ENCODE peak calls at places on chromosomes 1 and 21, in four cellular contexts. U, G, P and I are unnamed samples.
A peak's percentile ranks its signal among the peaks of the same experiment; 100 is the strongest.

GRCh38 chr21:45535341-45536081 is 6.7 kb downstream of the SLC19A1 start:
- DNase-seq in U (no peak), P (peak; percentile 33), G (peak; percentile 9), I (peak; percentile 35)

GRCh38 chr1:154151311-154151710 is 3.6 kb downstream of the NUP210L start:
- DNase-seq in G (no peak), U (no peak), P (no peak), I (no peak)

GRCh38 chr1:64913361-64914015 is 52.9 kb downstream of the JAK1 start:
- DNase-seq in U (no peak), G (no peak), P (no peak), I (no peak)

GRCh38 chr1:21814981-21815583 is 3.0 kb downstream of the LDLRAD2 start:
- DNase-seq in G (no peak), U (no peak), P (no peak), I (no peak)

GRCh38 chr1:20702416-20702815 is 15.4 kb downstream of the KIF17 start:
- DNase-seq in U (no peak), G (no peak), P (no peak), I (no peak)

GRCh38 chr1:47175227-47175934 is 14.5 kb downstream of the PDZK1IP1 start:
- DNase-seq in G (no peak), U (no peak), P (no peak), I (no peak)

GRCh38 chr1:241323510-241323909 is 33.5 kb downstream of the RGS7 start:
- DNase-seq in G (no peak), U (no peak), P (no peak), I (peak; percentile 48)

GRCh38 chr1:206754011-206754410 is 16.6 kb upstream of the IL19 start:
- DNase-seq in G (no peak), P (no peak), U (no peak), I (no peak)

GRCh38 chr1:226044514-226045132 is 17.9 kb upstream of the H3-3A start:
- DNase-seq in P (peak; percentile 79), G (no peak), U (no peak), I (no peak)

GRCh38 chr1:45908613-45909140 is 105.3 kb downstream of the MAST2 start:
- DNase-seq in P (no peak), G (no peak), U (no peak), I (no peak)

GRCh38 chr1:42214447-42214871 is 49.9 kb upstream of the GUCA2A start:
- DNase-seq in G (no peak), P (no peak), U (no peak), I (peak; percentile 20)

GRCh38 chr1:174160603-174161002 is 1.3 kb downstream of the RABGAP1L start:
- DNase-seq in G (no peak), U (no peak), P (no peak), I (no peak)

GRCh38 chr1:84724128-84724860 is 34.0 kb upstream of the SSX2IP start:
- DNase-seq in U (no peak), P (no peak), G (no peak), I (no peak)

GRCh38 chr1:244138399-244138798 is 87.3 kb downstream of the ZBTB18 start:
- DNase-seq in U (peak; percentile 35), P (no peak), G (no peak), I (peak; percentile 7)

GRCh38 chr1:116485071-116485735 is 85.6 kb downstream of the CD58 start:
- DNase-seq in U (peak; percentile 86), P (peak; percentile 94), G (peak; percentile 79), I (peak; percentile 86)

GRCh38 chr1:176785046-176785445 is 322.1 kb downstream of the PAPPA2 start:
- DNase-seq in G (no peak), P (no peak), U (no peak), I (no peak)

GRCh38 chr1:2232255-2232915 is 4.3 kb downstream of the SKI start:
- DNase-seq in U (peak; percentile 23), G (no peak), P (no peak), I (no peak)

GRCh38 chr1:2229921-2230700 is 2.0 kb downstream of the SKI start:
- DNase-seq in G (no peak), U (peak; percentile 48), P (peak; percentile 72), I (peak; percentile 36)

GRCh38 chr1:2231667-2232254 is 3.6 kb downstream of the SKI start:
- DNase-seq in G (peak; percentile 92), U (peak; percentile 78), P (peak; percentile 89), I (peak; percentile 79)

GRCh38 chr1:2229032-2229920 is 1.2 kb downstream of the SKI start:
- DNase-seq in G (no peak), P (peak; percentile 90), U (peak; percentile 70), I (peak; percentile 85)

GRCh38 chr1:2230781-2231666 is 2.9 kb downstream of the SKI start:
- DNase-seq in U (peak; percentile 38), G (no peak), P (peak; percentile 64), I (no peak)
- H3K4me1 ChIP-seq in U (peaks cover 53% of the 10 kb centered on the region), G (peaks cover 62% of the 10 kb centered on the region), P (peaks cover 31% of the 10 kb centered on the region), I (peaks cover 71% of the 10 kb centered on the region)

GRCh38 chr21:42533963-42534355 is 20.3 kb downstream of the SLC37A1 start:
- DNase-seq in U (no peak), P (no peak), G (no peak), I (no peak)

GRCh38 chr21:42531771-42532170 is 18.1 kb downstream of the SLC37A1 start:
- DNase-seq in U (no peak), P (no peak), G (no peak), I (no peak)

GRCh38 chr21:42534361-42534900 is 20.8 kb downstream of the SLC37A1 start:
- DNase-seq in P (no peak), G (no peak), U (peak; percentile 32), I (peak; percentile 59)

GRCh38 chr21:42533306-42533962 is 19.8 kb downstream of the SLC37A1 start:
- DNase-seq in U (no peak), P (no peak), G (no peak), I (no peak)

DNA sequence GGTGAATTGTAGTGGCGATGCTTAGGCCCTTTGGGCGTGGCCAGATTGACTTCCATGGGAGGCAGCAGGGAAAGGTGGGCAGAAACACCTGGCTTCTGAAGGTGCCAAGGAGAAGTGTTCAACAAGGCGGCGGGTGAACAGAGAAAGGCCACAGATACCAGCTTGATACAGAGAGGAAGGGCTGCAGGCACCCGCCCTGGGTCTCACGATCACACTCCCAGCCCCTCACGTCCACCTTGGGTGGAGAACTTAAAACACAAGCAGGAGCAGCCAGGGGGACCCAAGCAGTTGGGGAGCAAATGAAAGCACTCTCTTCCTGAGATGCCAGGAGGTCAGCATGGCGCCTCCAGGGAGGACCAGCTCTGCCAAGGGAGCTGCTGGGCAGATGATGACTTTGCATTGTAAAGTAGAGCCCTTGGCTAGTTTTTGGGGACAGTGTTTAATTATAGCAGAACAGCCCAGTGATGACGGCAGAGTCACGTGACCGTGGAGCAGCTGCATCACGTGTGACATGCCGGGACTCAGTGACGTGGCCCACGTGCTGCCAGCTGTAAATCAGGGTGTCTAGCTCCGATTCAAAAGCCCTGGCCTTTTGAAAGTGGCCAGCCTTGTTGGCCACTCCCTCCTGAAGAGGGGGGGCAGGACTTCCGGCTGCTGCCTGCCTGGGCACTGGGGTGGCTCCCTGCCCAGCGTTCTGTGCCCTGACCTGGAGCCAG is 19.0 kb downstream of the SLC37A1 start:
- DNase-seq in G (peak; percentile 41), U (peak; percentile 78), P (no peak), I (peak; percentile 97)
- TF ChIP-seq POLR2A in G (no peak), U (no peak), P (no peak), I (peak; percentile 67)

GRCh38 chr1:156495401-156496140 is 5.0 kb downstream of the MEF2D start:
- DNase-seq in G (peak; percentile 13), P (peak; percentile 69), U (peak; percentile 74), I (peak; percentile 89)
- H3K4me1 ChIP-seq in G (peaks cover 73% of the 10 kb centered on the region), P (peaks cover 66% of the 10 kb centered on the region), U (peaks cover 81% of the 10 kb centered on the region), I (peaks cover 84% of the 10 kb centered on the region)

GRCh38 chr1:15260418-15261154 is 13.6 kb downstream of the FHAD1 start:
- DNase-seq in U (no peak), P (peak; percentile 74), G (no peak), I (peak; percentile 53)

GRCh38 chr1:15259608-15260007 is 12.6 kb downstream of the FHAD1 start:
- DNase-seq in G (no peak), U (no peak), P (no peak), I (no peak)

GRCh38 chr1:15261155-15262002 is 14.4 kb downstream of the FHAD1 start:
- DNase-seq in G (no peak), P (no peak), U (peak; percentile 23), I (peak; percentile 90)

GRCh38 chr1:15257309-15257708 is 10.3 kb downstream of the FHAD1 start:
- DNase-seq in P (no peak), G (no peak), U (no peak), I (no peak)

DNA sequence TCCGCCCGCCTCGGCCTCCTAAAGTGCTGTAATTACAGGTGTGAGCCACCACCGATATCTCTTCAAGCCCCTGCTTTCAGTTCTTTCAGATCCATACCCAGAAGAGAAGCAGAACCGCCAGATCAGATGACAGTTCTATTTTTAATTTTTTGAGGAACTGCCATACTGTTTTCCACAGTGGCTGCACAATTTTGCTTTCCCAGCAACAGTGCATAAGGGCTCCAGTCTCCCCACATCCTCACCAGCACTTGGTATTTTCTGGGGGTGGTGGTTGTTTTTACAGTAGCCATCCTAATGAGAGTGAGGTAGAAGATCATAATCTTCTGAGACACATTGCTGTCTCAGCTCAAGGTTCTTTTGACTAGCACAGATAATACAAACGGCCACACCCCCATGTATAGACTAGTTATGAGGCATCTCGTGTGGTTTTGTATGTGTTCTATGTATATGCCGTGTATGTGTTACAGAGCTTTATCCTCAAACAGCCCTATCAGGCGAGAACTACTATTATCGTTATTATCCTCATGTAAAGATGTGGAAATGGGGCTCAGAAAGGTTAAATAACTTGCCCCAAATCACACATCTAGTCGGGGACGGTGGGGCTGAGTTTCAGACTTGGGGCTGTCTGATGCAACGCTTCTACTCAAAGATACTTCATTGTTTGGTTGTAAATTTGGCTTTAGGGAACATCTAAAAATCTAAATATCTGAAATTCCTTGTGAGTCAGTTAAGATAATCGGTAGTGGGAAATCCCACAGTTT is 12.0 kb downstream of the FHAD1 start:
- DNase-seq in P (no peak), U (no peak), G (no peak), I (no peak)
- TF ChIP-seq POLR2A in P (no peak), U (no peak), G (no peak), I (no peak)

GRCh38 chr1:60978421-60979357 is 103.7 kb upstream of the NFIA start:
- DNase-seq in G (no peak), U (no peak), P (peak; percentile 42), I (peak; percentile 64)
- H3K4me1 ChIP-seq in G (no peaks in the 10 kb centered on the region), U (peaks cover 4% of the 10 kb centered on the region), P (peaks cover 7% of the 10 kb centered on the region), I (no peaks in the 10 kb centered on the region)

GRCh38 chr1:180571832-180572636 is 13.3 kb downstream of the OVAAL start:
- DNase-seq in U (no peak), G (no peak), P (no peak), I (no peak)
- TF ChIP-seq POLR2A in U (no peak), G (no peak), P (no peak), I (no peak)

DNA sequence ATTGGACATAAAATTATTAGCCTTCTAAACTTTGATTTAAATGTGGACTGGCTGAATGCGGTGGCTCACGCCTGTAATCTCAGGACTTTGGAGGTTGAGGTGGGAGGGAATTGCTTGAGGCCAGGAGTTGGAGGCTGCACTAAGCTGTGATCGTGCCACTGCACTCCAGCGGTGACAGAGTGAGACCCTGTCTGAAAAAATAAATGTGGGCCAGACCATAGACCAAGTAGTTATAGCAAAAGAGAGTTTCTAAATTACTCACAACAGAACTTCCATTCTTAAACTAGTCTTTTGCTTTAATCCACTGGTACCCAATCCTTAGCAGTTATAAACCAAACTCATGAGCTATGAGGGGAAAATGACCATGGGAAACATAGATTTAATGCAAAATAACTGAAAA is 35.2 kb downstream of the RAP1A start:
- DNase-seq in U (no peak), G (no peak), P (no peak), I (no peak)
- H3K4me1 ChIP-seq in U (peaks cover 9% of the 10 kb centered on the region), G (peaks cover 30% of the 10 kb centered on the region), P (no peaks in the 10 kb centered on the region), I (peaks cover 41% of the 10 kb centered on the region)